ENCODE peak calls at places on chromosome 2, in nine cellular contexts. One of them, this sample, is unnamed.

GRCh38 chr2:96146151-96146880 is 1.1 kb upstream of the DUSP2 start:
- DNase-seq in M059J: peak
- DNase-seq in AG10803: no peak
- DNase-seq in astrocyte: peak
- DNase-seq in LHCN-M2: no peak
- DNase-seq in C1 segment of cervical spinal cord: peak
- DNase-seq in glutamatergic neuron: no peak
- DNase-seq in breast epithelium: peak
- DNase-seq in naive thymus-derived CD4-positive, alpha-beta T cell: peak
- DNase-seq in this sample: no peak

GRCh38 chr2:157441072-157441454 is 2.8 kb downstream of the CYTIP start:
- DNase-seq in breast epithelium: no peak
- DNase-seq in M059J: no peak
- DNase-seq in astrocyte: no peak
- DNase-seq in naive thymus-derived CD4-positive, alpha-beta T cell: peak
- DNase-seq in C1 segment of cervical spinal cord: no peak
- DNase-seq in glutamatergic neuron: no peak
- DNase-seq in AG10803: no peak
- DNase-seq in LHCN-M2: peak
- DNase-seq in this sample: no peak

GRCh38 chr2:239002960-239003932 is 155.4 kb downstream of the TWIST2 start:
- DNase-seq in M059J: peak
- DNase-seq in breast epithelium: no peak
- DNase-seq in LHCN-M2: peak
- DNase-seq in astrocyte: no peak
- DNase-seq in AG10803: peak
- DNase-seq in C1 segment of cervical spinal cord: no peak
- DNase-seq in naive thymus-derived CD4-positive, alpha-beta T cell: no peak
- DNase-seq in glutamatergic neuron: no peak
- DNase-seq in this sample: no peak

GRCh38 chr2:151716721-151717120 is 17.6 kb downstream of the NEB start:
- DNase-seq in M059J: peak
- DNase-seq in naive thymus-derived CD4-positive, alpha-beta T cell: no peak
- DNase-seq in C1 segment of cervical spinal cord: no peak
- DNase-seq in glutamatergic neuron: no peak
- DNase-seq in AG10803: peak
- DNase-seq in astrocyte: peak
- DNase-seq in breast epithelium: no peak
- DNase-seq in LHCN-M2: peak
- DNase-seq in this sample: no peak

GRCh38 chr2:20145497-20146193 is 79.3 kb downstream of the SDC1 start:
- DNase-seq in astrocyte: no peak
- DNase-seq in breast epithelium: no peak
- DNase-seq in glutamatergic neuron: no peak
- DNase-seq in M059J: no peak
- DNase-seq in C1 segment of cervical spinal cord: no peak
- DNase-seq in AG10803: no peak
- DNase-seq in LHCN-M2: no peak
- DNase-seq in naive thymus-derived CD4-positive, alpha-beta T cell: no peak
- DNase-seq in this sample: no peak

GRCh38 chr2:236715511-236715961 is 145.9 kb downstream of the ACKR3 start:
- DNase-seq in C1 segment of cervical spinal cord: peak
- DNase-seq in M059J: no peak
- DNase-seq in AG10803: peak
- DNase-seq in glutamatergic neuron: no peak
- DNase-seq in astrocyte: peak
- DNase-seq in naive thymus-derived CD4-positive, alpha-beta T cell: no peak
- DNase-seq in LHCN-M2: no peak
- DNase-seq in breast epithelium: no peak
- DNase-seq in this sample: no peak

GRCh38 chr2:176491172-176491904 is 222.1 kb downstream of the MTX2 start:
- DNase-seq in glutamatergic neuron: no peak
- DNase-seq in breast epithelium: peak
- DNase-seq in LHCN-M2: peak
- DNase-seq in M059J: peak
- DNase-seq in astrocyte: peak
- DNase-seq in C1 segment of cervical spinal cord: no peak
- DNase-seq in naive thymus-derived CD4-positive, alpha-beta T cell: no peak
- DNase-seq in AG10803: peak
- DNase-seq in this sample: no peak

GRCh38 chr2:134072973-134073490 is 180.8 kb upstream of the MGAT5 start:
- DNase-seq in C1 segment of cervical spinal cord: no peak
- DNase-seq in naive thymus-derived CD4-positive, alpha-beta T cell: no peak
- DNase-seq in AG10803: no peak
- DNase-seq in breast epithelium: no peak
- DNase-seq in astrocyte: no peak
- DNase-seq in glutamatergic neuron: no peak
- DNase-seq in LHCN-M2: no peak
- DNase-seq in M059J: no peak
- DNase-seq in this sample: no peak

GRCh38 chr2:43225093-43225787 is 1.2 kb downstream of the ZFP36L2 start:
- DNase-seq in glutamatergic neuron: peak
- DNase-seq in LHCN-M2: peak
- DNase-seq in AG10803: peak
- DNase-seq in astrocyte: peak
- DNase-seq in naive thymus-derived CD4-positive, alpha-beta T cell: peak
- DNase-seq in breast epithelium: peak
- DNase-seq in C1 segment of cervical spinal cord: peak
- DNase-seq in M059J: no peak
- DNase-seq in this sample: peak

GRCh38 chr2:47336259-47337238 is 66.4 kb upstream of the MSH2 start:
- DNase-seq in astrocyte: no peak
- DNase-seq in breast epithelium: no peak
- DNase-seq in naive thymus-derived CD4-positive, alpha-beta T cell: no peak
- DNase-seq in AG10803: no peak
- DNase-seq in C1 segment of cervical spinal cord: no peak
- DNase-seq in glutamatergic neuron: no peak
- DNase-seq in LHCN-M2: no peak
- DNase-seq in M059J: no peak
- DNase-seq in this sample: no peak

GRCh38 chr2:181998045-181998444 is 12.4 kb downstream of the PPP1R1C start:
- DNase-seq in glutamatergic neuron: no peak
- DNase-seq in astrocyte: no peak
- DNase-seq in breast epithelium: no peak
- DNase-seq in AG10803: no peak
- DNase-seq in M059J: no peak
- DNase-seq in LHCN-M2: no peak
- DNase-seq in C1 segment of cervical spinal cord: no peak
- DNase-seq in naive thymus-derived CD4-positive, alpha-beta T cell: no peak
- DNase-seq in this sample: no peak

GRCh38 chr2:7063789-7064188 is 146.6 kb downstream of the RNF144A start:
- DNase-seq in breast epithelium: no peak
- DNase-seq in glutamatergic neuron: no peak
- DNase-seq in C1 segment of cervical spinal cord: no peak
- DNase-seq in astrocyte: no peak
- DNase-seq in M059J: no peak
- DNase-seq in LHCN-M2: no peak
- DNase-seq in AG10803: no peak
- DNase-seq in naive thymus-derived CD4-positive, alpha-beta T cell: no peak
- DNase-seq in this sample: no peak

GRCh38 chr2:231648579-231649174 is 56.0 kb downstream of the TEX44 start:
- DNase-seq in AG10803: peak
- DNase-seq in breast epithelium: peak
- DNase-seq in naive thymus-derived CD4-positive, alpha-beta T cell: peak
- DNase-seq in glutamatergic neuron: peak
- DNase-seq in C1 segment of cervical spinal cord: no peak
- DNase-seq in M059J: peak
- DNase-seq in LHCN-M2: no peak
- DNase-seq in astrocyte: no peak
- DNase-seq in this sample: peak

GRCh38 chr2:193141-193552 is 70.7 kb downstream of the SH3YL1 start:
- DNase-seq in naive thymus-derived CD4-positive, alpha-beta T cell: no peak
- DNase-seq in LHCN-M2: no peak
- DNase-seq in breast epithelium: no peak
- DNase-seq in M059J: peak
- DNase-seq in astrocyte: no peak
- DNase-seq in AG10803: peak
- DNase-seq in glutamatergic neuron: no peak
- DNase-seq in C1 segment of cervical spinal cord: no peak
- DNase-seq in this sample: no peak

GRCh38 chr2:236661064-236661761 is 91.6 kb downstream of the ACKR3 start:
- DNase-seq in breast epithelium: no peak
- DNase-seq in AG10803: peak
- DNase-seq in naive thymus-derived CD4-positive, alpha-beta T cell: no peak
- DNase-seq in C1 segment of cervical spinal cord: no peak
- DNase-seq in M059J: peak
- DNase-seq in astrocyte: peak
- DNase-seq in glutamatergic neuron: no peak
- DNase-seq in LHCN-M2: no peak
- DNase-seq in this sample: no peak

GRCh38 chr2:186641807-186642321 is 52.0 kb upstream of the FAM171B start:
- DNase-seq in AG10803: peak
- DNase-seq in naive thymus-derived CD4-positive, alpha-beta T cell: peak
- DNase-seq in glutamatergic neuron: no peak
- DNase-seq in M059J: peak
- DNase-seq in astrocyte: peak
- DNase-seq in LHCN-M2: peak
- DNase-seq in breast epithelium: no peak
- DNase-seq in C1 segment of cervical spinal cord: no peak
- DNase-seq in this sample: no peak

GRCh38 chr2:226411727-226412360 is 387.8 kb downstream of the IRS1 start:
- DNase-seq in C1 segment of cervical spinal cord: no peak
- DNase-seq in M059J: peak
- DNase-seq in AG10803: no peak
- DNase-seq in glutamatergic neuron: no peak
- DNase-seq in astrocyte: peak
- DNase-seq in breast epithelium: no peak
- DNase-seq in LHCN-M2: peak
- DNase-seq in naive thymus-derived CD4-positive, alpha-beta T cell: no peak
- DNase-seq in this sample: peak

GRCh38 chr2:44945676-44946427 is 4.3 kb downstream of the SIX3 start:
- DNase-seq in breast epithelium: no peak
- DNase-seq in C1 segment of cervical spinal cord: no peak
- DNase-seq in glutamatergic neuron: no peak
- DNase-seq in AG10803: no peak
- DNase-seq in M059J: no peak
- DNase-seq in LHCN-M2: no peak
- DNase-seq in astrocyte: no peak
- DNase-seq in naive thymus-derived CD4-positive, alpha-beta T cell: no peak
- DNase-seq in this sample: no peak

GRCh38 chr2:74416721-74417120 is 4.7 kb downstream of the C2orf81 start:
- DNase-seq in astrocyte: no peak
- DNase-seq in M059J: no peak
- DNase-seq in naive thymus-derived CD4-positive, alpha-beta T cell: no peak
- DNase-seq in AG10803: no peak
- DNase-seq in breast epithelium: no peak
- DNase-seq in glutamatergic neuron: no peak
- DNase-seq in C1 segment of cervical spinal cord: no peak
- DNase-seq in LHCN-M2: peak
- DNase-seq in this sample: no peak

GRCh38 chr2:108916397-108917077 is 72.5 kb downstream of the EDAR start:
- DNase-seq in C1 segment of cervical spinal cord: no peak
- DNase-seq in astrocyte: no peak
- DNase-seq in breast epithelium: no peak
- DNase-seq in AG10803: no peak
- DNase-seq in glutamatergic neuron: no peak
- DNase-seq in LHCN-M2: no peak
- DNase-seq in M059J: no peak
- DNase-seq in naive thymus-derived CD4-positive, alpha-beta T cell: no peak
- DNase-seq in this sample: no peak